ENCODE peak calls at places on chromosomes 5 and 9, in ten cellular contexts. X is neural progenitor cell; B is posterior cingulate gyrus; Q is naive thymus-derived CD8-positive, alpha-beta T cell; P is mucosa of descending colon; W is A549; Y is activated CD4-positive, alpha-beta memory T cell treated with anti-CD3 and anti-CD28 coated beads, Interleukin-2, amount 10 ng/mL, durations not matched to agents 7 days and 5 days; M is DMS153; S is left colon; O is endothelial cell of umbilical vein. H is an unnamed sample.
A peak's percentile ranks its signal among the peaks of the same experiment; 100 is the strongest.

GRCh38 chr5:179791881-179792611 is 1.7 kb upstream of the LTC4S start:
- DNase-seq in X (no peak), B (peak; percentile 83), Q (no peak), P (peak; percentile 38), W (no peak), Y (no peak), M (no peak), S (peak; percentile 14), O (no peak), H (no peak)

GRCh38 chr5:138111937-138112336 is 27.3 kb downstream of the NME5 start:
- DNase-seq in X (no peak), B (no peak), Q (no peak), P (no peak), W (no peak), Y (no peak), M (no peak), S (no peak), O (no peak), H (no peak)

GRCh38 chr5:145680169-145680568 is 155.0 kb downstream of the PRELID2 start:
- DNase-seq in X (peak; percentile 26), B (no peak), Q (no peak), P (no peak), W (peak; percentile 11), Y (no peak), M (no peak), S (no peak), O (no peak), H (no peak)

GRCh38 chr5:121797677-121798518 is 53.8 kb upstream of the FTMT start:
- DNase-seq in X (peak; percentile 52), B (no peak), Q (no peak), P (no peak), W (no peak), Y (no peak), M (no peak), S (no peak), O (no peak), H (no peak)

GRCh38 chr9:36873247-36873875 is 160.7 kb downstream of the PAX5 start:
- DNase-seq in X (peak; percentile 80), B (peak; percentile 83), Q (peak; percentile 71), P (peak; percentile 78), W (peak; percentile 83), Y (peak; percentile 73), M (no peak), S (peak; percentile 83), O (peak; percentile 43), H (peak; percentile 72)

GRCh38 chr5:74916831-74917710 is 50.9 kb upstream of the FAM169A start:
- DNase-seq in X (no peak), B (no peak), Q (no peak), P (no peak), W (peak; percentile 60), Y (no peak), M (no peak), S (no peak), O (peak; percentile 44), H (peak; percentile 10)

GRCh38 chr5:72957337-72957736 is 1.5 kb downstream of the FCHO2 start:
- DNase-seq in X (no peak), B (no peak), Q (no peak), P (no peak), W (no peak), Y (no peak), M (no peak), S (no peak), O (no peak), H (no peak)

GRCh38 chr9:97638666-97639065 is 5.0 kb downstream of the NCBP1 start:
- DNase-seq in X (peak; percentile 12), B (no peak), Q (no peak), P (no peak), W (peak; percentile 7), Y (no peak), M (no peak), S (no peak), O (no peak), H (no peak)

GRCh38 chr5:112630246-112631009 is 107.3 kb upstream of the APC start:
- DNase-seq in X (no peak), B (no peak), Q (no peak), P (no peak), W (no peak), Y (no peak), M (no peak), S (no peak), O (no peak), H (no peak)

GRCh38 chr5:175809531-175810121 is 61.8 kb upstream of the CPLX2 start:
- DNase-seq in X (no peak), B (no peak), Q (no peak), P (no peak), W (peak; percentile 84), Y (no peak), M (no peak), S (no peak), O (no peak), H (no peak)

GRCh38 chr5:15690611-15691010 is 190.6 kb downstream of the FBXL7 start:
- DNase-seq in X (no peak), B (no peak), Q (no peak), P (no peak), W (no peak), Y (no peak), M (no peak), S (no peak), O (no peak), H (no peak)

GRCh38 chr5:134101686-134102439 is 12.6 kb upstream of the TCF7 start:
- DNase-seq in X (peak; percentile 75), B (peak; percentile 78), Q (peak; percentile 79), P (peak; percentile 81), W (peak; percentile 80), Y (peak; percentile 72), M (no peak), S (peak; percentile 63), O (peak; percentile 48), H (peak; percentile 17)

GRCh38 chr9:76610009-76610352 is 151.0 kb downstream of the GCNT1 start:
- DNase-seq in X (no peak), B (no peak), Q (no peak), P (no peak), W (no peak), Y (no peak), M (no peak), S (no peak), O (no peak), H (no peak)

GRCh38 chr9:86591472-86591871 is 237.3 kb upstream of the TUT7 start:
- DNase-seq in X (no peak), B (no peak), Q (no peak), P (no peak), W (no peak), Y (no peak), M (no peak), S (no peak), O (no peak), H (no peak)

GRCh38 chr9:131446276-131446675 is 52.4 kb downstream of the PRRC2B start:
- DNase-seq in X (no peak), B (no peak), Q (no peak), P (no peak), W (no peak), Y (no peak), M (no peak), S (no peak), O (no peak), H (no peak)

GRCh38 chr5:138632900-138633489 is 57.8 kb upstream of the HSPA9 start:
- DNase-seq in X (peak; percentile 90), B (peak; percentile 90), Q (no peak), P (peak; percentile 47), W (peak; percentile 66), Y (no peak), M (no peak), S (peak; percentile 43), O (peak; percentile 92), H (no peak)

GRCh38 chr9:131657456-131657855 is 82.4 kb downstream of the RAPGEF1 start:
- DNase-seq in X (no peak), B (no peak), Q (no peak), P (peak; percentile 43), W (no peak), Y (no peak), M (no peak), S (no peak), O (peak; percentile 26), H (no peak)

GRCh38 chr9:79686381-79687130 is 114.8 kb downstream of the TLE4 start:
- DNase-seq in X (no peak), B (no peak), Q (peak; percentile 3), P (no peak), W (no peak), Y (no peak), M (no peak), S (no peak), O (no peak), H (no peak)

GRCh38 chr5:29367176-29367833 is 1826.2 kb upstream of the CDH6 start:
- DNase-seq in X (peak; percentile 73), B (no peak), Q (no peak), P (no peak), W (no peak), Y (no peak), M (no peak), S (no peak), O (no peak), H (peak; percentile 15)

GRCh38 chr5:54630738-54631369 is 113.3 kb downstream of the SNX18 start:
- DNase-seq in X (no peak), B (no peak), Q (no peak), P (no peak), W (no peak), Y (no peak), M (no peak), S (no peak), O (no peak), H (no peak)

GRCh38 chr5:161545701-161546462 is 643 bp downstream of the GABRB2 start:
- DNase-seq in X (peak; percentile 25), B (no peak), Q (no peak), P (no peak), W (no peak), Y (no peak), M (no peak), S (no peak), O (no peak), H (no peak)

GRCh38 chr9:110389148-110389783 is 51.6 kb upstream of the TXNDC8 start:
- DNase-seq in X (no peak), B (no peak), Q (no peak), P (no peak), W (no peak), Y (no peak), M (no peak), S (peak; percentile 14), O (no peak), H (no peak)

GRCh38 chr9:134135343-134136116 is at the start of gene WDR5:
- DNase-seq in X (peak; percentile 97), B (peak; percentile 98), Q (peak; percentile 92), P (peak; percentile 96), W (peak; percentile 93), Y (peak; percentile 91), M (peak; percentile 65), S (peak; percentile 94), O (peak; percentile 81), H (peak; percentile 91)

GRCh38 chr9:95302471-95302870 is 15.0 kb downstream of the FANCC start:
- DNase-seq in X (no peak), B (no peak), Q (peak; percentile 13), P (no peak), W (no peak), Y (no peak), M (no peak), S (no peak), O (peak; percentile 11), H (no peak)

GRCh38 chr5:119336262-119336661 is 19.6 kb upstream of the TNFAIP8 start:
- DNase-seq in X (no peak), B (no peak), Q (no peak), P (no peak), W (no peak), Y (no peak), M (no peak), S (no peak), O (no peak), H (no peak)

H was measured in NCI-H345.